ENCODE peak calls at places on chromosomes 2 and 18, in four cellular contexts. One of them, this sample, is unnamed.

GRCh38 chr2:29663266-29663665 is 258.1 kb downstream of the ALK start:
- DNase-seq in GM12891: no peak
- DNase-seq in K562: no peak
- DNase-seq in GM12878: no peak
- DNase-seq in this sample: no peak

GRCh38 chr2:20595439-20596192 is 55.3 kb downstream of the HS1BP3 start:
- DNase-seq in GM12891: no peak
- DNase-seq in K562: no peak
- DNase-seq in GM12878: peak; percentile 85
- DNase-seq in this sample: no peak

GRCh38 chr2:25030702-25031101 is 11.2 kb upstream of the EFR3B start:
- DNase-seq in GM12891: no peak
- DNase-seq in K562: no peak
- DNase-seq in GM12878: no peak
- DNase-seq in this sample: no peak

GRCh38 chr2:179444056-179444455 is 179.4 kb upstream of the SESTD1 start:
- DNase-seq in GM12891: no peak
- DNase-seq in K562: no peak
- DNase-seq in GM12878: no peak
- DNase-seq in this sample: no peak

GRCh38 chr2:196130039-196130825 is 41.1 kb downstream of the STK17B start:
- DNase-seq in GM12891: no peak
- DNase-seq in K562: no peak
- DNase-seq in GM12878: no peak
- DNase-seq in this sample: peak; percentile 5

GRCh38 chr2:121220995-121221394 is 64.0 kb downstream of the TFCP2L1 start:
- DNase-seq in GM12891: no peak
- DNase-seq in K562: no peak
- DNase-seq in GM12878: no peak
- DNase-seq in this sample: no peak

GRCh38 chr2:239952665-239953417 is 72.3 kb downstream of the NDUFA10 start:
- DNase-seq in GM12891: no peak
- DNase-seq in K562: no peak
- DNase-seq in GM12878: no peak
- DNase-seq in this sample: no peak

GRCh38 chr18:48843162-48843561 is 107.6 kb downstream of the SMAD7 start:
- DNase-seq in GM12891: no peak
- DNase-seq in K562: no peak
- DNase-seq in GM12878: no peak
- DNase-seq in this sample: no peak

GRCh38 chr2:72115361-72116080 is 32.1 kb downstream of the CYP26B1 start:
- DNase-seq in GM12891: no peak
- DNase-seq in K562: no peak
- DNase-seq in GM12878: no peak
- DNase-seq in this sample: no peak

GRCh38 chr2:104851236-104852160 is 2.4 kb upstream of the POU3F3 start:
- DNase-seq in GM12891: no peak
- DNase-seq in K562: no peak
- DNase-seq in GM12878: no peak
- DNase-seq in this sample: no peak

GRCh38 chr2:68832161-68832869 is 38.9 kb downstream of the BMP10 start:
- DNase-seq in GM12891: no peak
- DNase-seq in K562: peak; percentile 29
- DNase-seq in GM12878: peak; percentile 31
- DNase-seq in this sample: peak; percentile 62

GRCh38 chr2:234705108-234705507 is 208.2 kb upstream of the ARL4C start:
- DNase-seq in GM12891: no peak
- DNase-seq in K562: no peak
- DNase-seq in GM12878: no peak
- DNase-seq in this sample: no peak

GRCh38 chr2:188475945-188476344 is 184.3 kb downstream of the GULP1 start:
- DNase-seq in GM12891: no peak
- DNase-seq in K562: no peak
- DNase-seq in GM12878: no peak
- DNase-seq in this sample: no peak

GRCh38 chr2:28539095-28539494 is 43.2 kb downstream of the PLB1 start:
- DNase-seq in GM12891: no peak
- DNase-seq in K562: no peak
- DNase-seq in GM12878: no peak
- DNase-seq in this sample: no peak

GRCh38 chr2:128199141-128199540 is 108.1 kb downstream of the UGGT1 start:
- DNase-seq in GM12891: no peak
- DNase-seq in K562: no peak
- DNase-seq in GM12878: no peak
- DNase-seq in this sample: no peak

GRCh38 chr2:128196026-128196822 is 105.2 kb downstream of the UGGT1 start:
- DNase-seq in GM12891: no peak
- DNase-seq in K562: no peak
- DNase-seq in GM12878: no peak
- DNase-seq in this sample: no peak

GRCh38 chr2:128195435-128195984 is 104.5 kb downstream of the UGGT1 start:
- DNase-seq in GM12891: no peak
- DNase-seq in K562: no peak
- DNase-seq in GM12878: no peak
- DNase-seq in this sample: no peak

GRCh38 chr2:128197059-128197458 is 106.1 kb downstream of the UGGT1 start:
- DNase-seq in GM12891: no peak
- DNase-seq in K562: no peak
- DNase-seq in GM12878: no peak
- DNase-seq in this sample: no peak

GRCh38 chr2:128198666-128199065 is 107.7 kb downstream of the UGGT1 start:
- DNase-seq in GM12891: no peak
- DNase-seq in K562: no peak
- DNase-seq in GM12878: no peak
- DNase-seq in this sample: no peak
- TF ChIP-seq SPI1 in GM12891: no peak
- TF ChIP-seq SPI1 in K562: no peak
- TF ChIP-seq SPI1 in GM12878: no peak
- TF ChIP-seq SPI1 in this sample: no peak

GRCh38 chr2:178283519-178283918 is 89.2 kb downstream of the OSBPL6 start:
- DNase-seq in GM12891: no peak
- DNase-seq in K562: no peak
- DNase-seq in GM12878: no peak
- DNase-seq in this sample: no peak
- TF ChIP-seq SPI1 in GM12891: no peak
- TF ChIP-seq SPI1 in K562: no peak
- TF ChIP-seq SPI1 in GM12878: no peak
- TF ChIP-seq SPI1 in this sample: no peak

GRCh38 chr2:211611061-211611518 is 927.5 kb downstream of the ERBB4 start:
- DNase-seq in GM12891: no peak
- DNase-seq in K562: no peak
- DNase-seq in GM12878: no peak
- DNase-seq in this sample: no peak
- TF ChIP-seq SPI1 in GM12891: no peak
- TF ChIP-seq SPI1 in K562: no peak
- TF ChIP-seq SPI1 in GM12878: no peak
- TF ChIP-seq SPI1 in this sample: no peak

DNA sequence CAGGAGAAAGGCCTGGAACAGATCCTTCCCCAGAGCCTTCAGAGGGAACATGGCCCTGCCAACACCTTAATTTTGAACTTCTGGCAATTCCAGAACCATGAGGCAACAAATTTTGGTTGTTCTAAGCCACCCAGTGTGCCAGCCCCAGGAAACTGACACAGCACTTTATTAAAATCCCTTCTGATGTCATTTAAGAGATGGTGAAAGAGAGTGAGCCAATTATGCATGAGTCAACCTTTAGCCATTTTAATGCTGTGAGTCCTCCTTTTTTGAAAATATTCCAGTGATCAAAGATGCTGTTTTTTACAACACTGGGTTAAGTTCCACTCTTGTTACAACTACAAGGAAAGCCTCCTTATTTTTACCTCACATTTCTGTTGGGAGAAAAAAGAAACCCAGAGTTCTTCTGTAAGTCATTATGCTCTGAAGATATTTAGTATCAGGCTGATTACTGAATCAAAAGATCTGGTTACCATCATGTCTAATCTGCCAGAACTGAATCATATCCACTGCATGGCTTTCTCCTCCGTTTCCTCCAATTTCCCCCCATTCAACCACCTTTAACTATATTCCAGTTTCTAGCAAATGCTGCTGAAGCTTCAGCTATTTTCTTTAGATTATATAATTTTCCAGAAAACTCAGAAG is 235.4 kb downstream of the TXNL1 start:
- DNase-seq in GM12891: no peak
- DNase-seq in K562: no peak
- DNase-seq in GM12878: no peak
- DNase-seq in this sample: peak; percentile 20
- TF ChIP-seq SPI1 in GM12891: no peak
- TF ChIP-seq SPI1 in K562: no peak
- TF ChIP-seq SPI1 in GM12878: no peak
- TF ChIP-seq SPI1 in this sample: no peak

DNA sequence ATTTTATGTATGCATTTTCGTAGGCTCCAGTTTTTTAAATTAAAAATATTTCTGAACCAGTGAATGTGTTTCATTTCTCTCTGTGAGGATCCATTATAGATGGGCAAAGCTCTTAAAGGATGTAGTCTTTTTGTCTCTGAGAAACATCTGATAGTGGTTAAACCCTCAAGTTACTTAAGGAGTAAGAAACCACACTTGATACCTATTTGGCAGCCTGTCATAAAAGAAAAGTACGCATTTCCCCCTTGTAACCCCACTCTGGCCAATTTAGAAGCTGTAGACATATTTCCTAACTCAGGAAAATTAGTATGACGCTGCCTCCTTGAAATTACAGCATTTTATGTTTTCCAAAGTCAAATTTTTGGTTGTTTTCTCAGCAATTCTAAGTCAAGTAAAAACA is 2.0 kb downstream of the STAT4 start:
- DNase-seq in GM12891: no peak
- DNase-seq in K562: no peak
- DNase-seq in GM12878: no peak
- DNase-seq in this sample: no peak
- TF ChIP-seq SPI1 in GM12891: no peak
- TF ChIP-seq SPI1 in K562: no peak
- TF ChIP-seq SPI1 in GM12878: no peak
- TF ChIP-seq SPI1 in this sample: no peak